ENCODE peak calls at places on chromosomes 3 and 15, in four cellular contexts. One of them, this sample, is unnamed.
A peak's percentile ranks its signal among the peaks of the same experiment; 100 is the strongest.

GRCh38 chr3:3170998-3171397 is 8.5 kb downstream of the CRBN start:
- DNase-seq in fibroblast of mammary gland: peak; percentile 49
- DNase-seq in esophagus muscularis mucosa: no peak
- DNase-seq in psoas muscle: no peak
- DNase-seq in this sample: peak; percentile 17

GRCh38 chr15:60339236-60339635 is 58.5 kb downstream of the ANXA2 start:
- DNase-seq in esophagus muscularis mucosa: no peak
- DNase-seq in fibroblast of mammary gland: no peak
- DNase-seq in psoas muscle: no peak
- DNase-seq in this sample: no peak

GRCh38 chr3:129793356-129793755 is 100.2 kb downstream of the TMCC1 start:
- DNase-seq in psoas muscle: no peak
- DNase-seq in fibroblast of mammary gland: peak; percentile 2
- DNase-seq in esophagus muscularis mucosa: no peak
- DNase-seq in this sample: no peak

GRCh38 chr3:131716943-131717342 is 214.2 kb upstream of the MRPL3 start:
- DNase-seq in fibroblast of mammary gland: no peak
- DNase-seq in psoas muscle: no peak
- DNase-seq in esophagus muscularis mucosa: no peak
- DNase-seq in this sample: no peak

GRCh38 chr3:25151497-25151896 is 276.6 kb upstream of the RARB start:
- DNase-seq in fibroblast of mammary gland: no peak
- DNase-seq in psoas muscle: no peak
- DNase-seq in esophagus muscularis mucosa: no peak
- DNase-seq in this sample: no peak

GRCh38 chr3:136752046-136752326 is 192 bp downstream of the STAG1 start:
- DNase-seq in esophagus muscularis mucosa: no peak
- DNase-seq in psoas muscle: no peak
- DNase-seq in fibroblast of mammary gland: no peak
- DNase-seq in this sample: no peak

GRCh38 chr3:190618349-190619030 is 104.6 kb downstream of the IL1RAP start:
- DNase-seq in psoas muscle: no peak
- DNase-seq in esophagus muscularis mucosa: no peak
- DNase-seq in fibroblast of mammary gland: no peak
- DNase-seq in this sample: no peak

GRCh38 chr3:192169332-192169915 is 557.9 kb downstream of the FGF12 start:
- DNase-seq in fibroblast of mammary gland: peak; percentile 65
- DNase-seq in psoas muscle: no peak
- DNase-seq in esophagus muscularis mucosa: no peak
- DNase-seq in this sample: no peak

GRCh38 chr15:81001180-81002003 is 669 bp downstream of the TLNRD1 start:
- DNase-seq in esophagus muscularis mucosa: no peak
- DNase-seq in fibroblast of mammary gland: peak; percentile 39
- DNase-seq in psoas muscle: peak; percentile 75
- DNase-seq in this sample: peak; percentile 41

GRCh38 chr3:45555666-45556065 is 38.9 kb upstream of the LIMD1 start:
- DNase-seq in fibroblast of mammary gland: no peak
- DNase-seq in psoas muscle: no peak
- DNase-seq in esophagus muscularis mucosa: no peak
- DNase-seq in this sample: no peak

GRCh38 chr3:139430467-139430866 is 41.0 kb upstream of the COPB2 start:
- DNase-seq in fibroblast of mammary gland: no peak
- DNase-seq in psoas muscle: no peak
- DNase-seq in esophagus muscularis mucosa: no peak
- DNase-seq in this sample: no peak

GRCh38 chr3:37308247-37308646 is 133.9 kb upstream of the LRRFIP2 start:
- DNase-seq in psoas muscle: no peak
- DNase-seq in fibroblast of mammary gland: peak; percentile 42
- DNase-seq in esophagus muscularis mucosa: no peak
- DNase-seq in this sample: peak; percentile 15

GRCh38 chr3:11201246-11202024 is 47.1 kb downstream of the HRH1 start:
- DNase-seq in fibroblast of mammary gland: no peak
- DNase-seq in psoas muscle: no peak
- DNase-seq in esophagus muscularis mucosa: no peak
- DNase-seq in this sample: no peak

GRCh38 chr3:31974454-31974853 is 6.6 kb downstream of the OSBPL10 start:
- DNase-seq in esophagus muscularis mucosa: peak; percentile 19
- DNase-seq in fibroblast of mammary gland: peak; percentile 47
- DNase-seq in psoas muscle: no peak
- DNase-seq in this sample: no peak

GRCh38 chr3:127822166-127822835 is at the start of gene MGLL:
- DNase-seq in fibroblast of mammary gland: peak; percentile 45
- DNase-seq in esophagus muscularis mucosa: no peak
- DNase-seq in psoas muscle: peak; percentile 63
- DNase-seq in this sample: peak; percentile 35

GRCh38 chr3:127820871-127821853 is 1.2 kb downstream of the MGLL start:
- DNase-seq in esophagus muscularis mucosa: no peak
- DNase-seq in psoas muscle: peak; percentile 60
- DNase-seq in fibroblast of mammary gland: peak; percentile 37
- DNase-seq in this sample: no peak

GRCh38 chr3:127823590-127823857 is 1.2 kb upstream of the MGLL start:
- DNase-seq in psoas muscle: no peak
- DNase-seq in esophagus muscularis mucosa: no peak
- DNase-seq in fibroblast of mammary gland: no peak
- DNase-seq in this sample: no peak

GRCh38 chr3:127824151-127824825 is 2.0 kb upstream of the MGLL start:
- DNase-seq in esophagus muscularis mucosa: no peak
- DNase-seq in fibroblast of mammary gland: no peak
- DNase-seq in psoas muscle: no peak
- DNase-seq in this sample: no peak

GRCh38 chr3:127822836-127823589 is 698 bp upstream of the MGLL start:
- DNase-seq in fibroblast of mammary gland: no peak
- DNase-seq in esophagus muscularis mucosa: no peak
- DNase-seq in psoas muscle: peak; percentile 88
- DNase-seq in this sample: no peak
- TF ChIP-seq CTCF in fibroblast of mammary gland: no peak
- TF ChIP-seq CTCF in esophagus muscularis mucosa: peak; percentile 59
- TF ChIP-seq CTCF in psoas muscle: peak; percentile 38
- TF ChIP-seq CTCF in this sample: no peak

DNA sequence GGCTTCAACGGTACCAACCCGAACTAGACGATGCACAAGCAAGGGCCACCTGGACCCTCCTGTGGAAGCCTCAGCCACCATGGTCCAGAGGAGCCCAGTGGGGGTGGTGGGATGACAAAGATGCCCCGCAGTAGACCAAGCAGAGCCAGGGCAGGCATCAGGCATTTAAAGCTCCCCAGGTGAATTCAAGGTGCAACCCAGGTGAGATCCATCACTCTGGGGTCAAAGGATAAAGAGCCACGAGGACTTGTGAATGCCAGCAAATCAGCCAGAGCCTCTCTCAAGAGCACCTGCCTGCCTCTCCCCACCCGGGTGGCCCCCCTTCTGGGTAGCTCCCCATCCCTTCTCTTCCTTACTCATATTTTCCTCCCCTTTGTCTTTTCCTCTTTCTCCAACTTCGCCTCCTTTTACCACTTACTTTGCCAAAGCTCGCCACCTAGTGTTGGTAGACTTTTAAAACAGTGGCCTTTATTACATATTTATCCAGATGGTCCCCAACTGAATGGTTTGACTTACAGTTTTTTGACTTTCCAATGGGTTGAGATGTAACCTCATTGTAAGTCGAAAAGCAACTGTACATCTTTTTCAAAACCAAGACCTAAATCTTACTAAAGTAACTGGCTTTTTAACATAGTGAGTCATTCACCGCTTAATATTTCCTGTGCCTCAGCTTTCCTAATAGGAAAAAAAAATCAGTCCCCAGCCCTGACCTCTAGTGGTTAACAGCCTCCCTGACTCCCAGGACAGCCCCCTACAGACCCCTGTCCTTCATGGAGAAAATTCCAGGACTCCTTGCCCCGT is 18.8 kb downstream of the PLA2G4F start:
- DNase-seq in psoas muscle: no peak
- DNase-seq in esophagus muscularis mucosa: no peak
- DNase-seq in fibroblast of mammary gland: peak; percentile 57
- DNase-seq in this sample: peak; percentile 40
- TF ChIP-seq CTCF in psoas muscle: peak; percentile 53
- TF ChIP-seq CTCF in esophagus muscularis mucosa: peak; percentile 55
- TF ChIP-seq CTCF in fibroblast of mammary gland: peak; percentile 62
- TF ChIP-seq CTCF in this sample: peak; percentile 82

DNA sequence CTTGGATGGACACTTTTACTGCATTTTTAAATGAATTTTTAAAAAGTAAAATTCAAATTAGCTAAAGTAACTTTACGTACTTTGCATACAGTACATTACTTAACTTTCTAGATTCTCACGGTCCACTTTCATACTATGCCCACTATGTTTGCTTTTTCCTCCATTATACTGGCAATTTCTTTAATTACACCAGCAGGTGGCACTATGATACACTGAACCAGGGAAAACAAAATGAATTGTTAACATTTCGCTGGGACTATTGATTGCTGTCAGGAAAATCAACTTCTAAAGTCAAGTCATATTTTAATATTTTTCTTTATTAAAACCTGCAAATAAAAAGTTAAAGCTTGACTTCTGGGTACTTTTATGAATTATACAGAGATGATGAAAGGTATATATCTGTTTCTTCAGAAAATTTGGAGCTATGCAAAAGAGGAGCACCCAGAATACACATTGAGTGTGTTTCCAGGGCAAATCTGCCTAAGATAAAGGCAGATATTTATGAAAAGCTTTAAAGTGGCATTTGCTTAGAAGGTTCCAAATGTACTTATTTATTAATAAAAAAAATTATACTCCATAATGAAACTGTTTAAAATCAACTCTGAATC is 21.8 kb upstream of the POU1F1 start:
- DNase-seq in psoas muscle: no peak
- DNase-seq in esophagus muscularis mucosa: no peak
- DNase-seq in fibroblast of mammary gland: peak; percentile 45
- DNase-seq in this sample: peak; percentile 40
- TF ChIP-seq CTCF in psoas muscle: peak; percentile 49
- TF ChIP-seq CTCF in esophagus muscularis mucosa: peak; percentile 55
- TF ChIP-seq CTCF in fibroblast of mammary gland: peak; percentile 55
- TF ChIP-seq CTCF in this sample: peak; percentile 91

GRCh38 chr3:152910211-152910610 is 75.3 kb downstream of the P2RY1 start:
- DNase-seq in esophagus muscularis mucosa: no peak
- DNase-seq in psoas muscle: no peak
- DNase-seq in fibroblast of mammary gland: peak; percentile 4
- DNase-seq in this sample: no peak
- TF ChIP-seq CTCF in esophagus muscularis mucosa: no peak
- TF ChIP-seq CTCF in psoas muscle: no peak
- TF ChIP-seq CTCF in fibroblast of mammary gland: no peak
- TF ChIP-seq CTCF in this sample: no peak

This sample was measured in HFFc6.